ENCODE peak calls at places on chromosomes 4 and X, in four cellular contexts. U is heart right ventricle, A is cardiac muscle cell, E is SJSA1. C is an unnamed sample.

GRCh38 chr4:2643555-2643954 is 107.1 kb downstream of the FAM193A start:
- DNase-seq in A (no peak), U (no peak), E (no peak), C (no peak)

GRCh38 chrX:70979136-70979762 is 48.4 kb upstream of the SLC7A3 start:
- DNase-seq in U (no peak), A (peak; percentile 39), E (peak; percentile 20), C (no peak)

GRCh38 chr4:146330392-146330791 is 116.1 kb downstream of the REELD1 start:
- DNase-seq in U (no peak), A (no peak), E (peak; percentile 33), C (no peak)

GRCh38 chrX:49041683-49042529 is 1.3 kb downstream of the TFE3 start:
- DNase-seq in A (no peak), E (peak; percentile 77), U (peak; percentile 13), C (no peak)

GRCh38 chr4:174702974-174703478 is 126.0 kb downstream of the GLRA3 start:
- DNase-seq in U (no peak), A (no peak), E (no peak), C (no peak)

GRCh38 chrX:109440475-109440874 is 41.4 kb downstream of the GUCY2F start:
- DNase-seq in E (no peak), A (no peak), U (no peak), C (no peak)

GRCh38 chrX:42519666-42520231 is 258.2 kb downstream of the PPP1R2C start:
- DNase-seq in E (peak; percentile 9), U (no peak), A (no peak), C (no peak)

GRCh38 chrX:14591976-14592375 is 62.6 kb downstream of the GLRA2 start:
- DNase-seq in A (no peak), U (no peak), E (no peak), C (no peak)

GRCh38 chrX:499870-500364 is 113.2 kb upstream of the PPP2R3B start:
- DNase-seq in U (no peak), A (no peak), E (no peak), C (no peak)

GRCh38 chr4:102823897-102824296 is 3.5 kb downstream of the UBE2D3 start:
- DNase-seq in E (no peak), U (no peak), A (no peak), C (no peak)

GRCh38 chr4:102824398-102824797 is 3.0 kb downstream of the UBE2D3 start:
- DNase-seq in E (peak; percentile 22), U (no peak), A (no peak), C (no peak)

GRCh38 chr4:102825261-102826071 is 1.9 kb downstream of the UBE2D3 start:
- DNase-seq in U (peak; percentile 47), E (peak; percentile 67), A (peak; percentile 55), C (peak; percentile 28)

GRCh38 chr4:102826105-102826889 is 1.1 kb downstream of the UBE2D3 start:
- DNase-seq in U (no peak), A (no peak), E (no peak), C (no peak)

GRCh38 chr4:102823464-102823863 is 3.9 kb downstream of the UBE2D3 start:
- DNase-seq in E (no peak), A (no peak), U (no peak), C (no peak)
- H3K4me3 ChIP-seq in E (no peak overlapping the region), A (peak overlapping the region; percentile 89), U (peak overlapping the region; percentile 71), C (peak overlapping the region; percentile 98)

GRCh38 chrX:112868586-112868985 is 28.0 kb upstream of the AMOT start:
- DNase-seq in E (no peak), A (no peak), U (no peak), C (no peak)

GRCh38 chrX:112866175-112866574 is 25.5 kb upstream of the AMOT start:
- DNase-seq in U (no peak), A (no peak), E (no peak), C (no peak)

GRCh38 chrX:112867570-112867969 is 26.9 kb upstream of the AMOT start:
- DNase-seq in A (no peak), E (no peak), U (no peak), C (no peak)

GRCh38 chrX:112865464-112866025 is 24.9 kb upstream of the AMOT start:
- DNase-seq in E (no peak), A (no peak), U (no peak), C (no peak)

DNA sequence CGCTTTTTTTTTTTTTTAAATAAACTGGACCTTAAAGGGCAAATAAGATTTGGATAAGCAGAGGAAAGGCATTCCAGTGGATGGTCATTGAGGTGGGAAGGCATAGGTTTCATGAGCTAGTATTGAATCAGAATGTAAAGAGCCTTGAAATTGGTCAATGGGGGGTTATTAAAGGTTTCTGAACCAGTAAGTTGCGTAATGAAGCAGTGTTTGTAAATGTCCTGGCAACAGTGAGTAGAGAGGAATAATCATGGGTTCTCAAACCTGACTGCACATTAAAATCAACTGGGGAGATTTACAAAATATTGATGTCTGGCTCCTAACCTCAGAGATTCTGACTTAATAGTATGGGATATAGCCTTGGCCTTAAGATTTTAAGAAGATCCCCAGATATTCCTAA is 23.2 kb upstream of the AMOT start:
- DNase-seq in U (no peak), A (no peak), E (no peak), C (no peak)
- H3K27me3 ChIP-seq in U (no peaks in the 10 kb centered on the region), A (no peaks in the 10 kb centered on the region), E (no peaks in the 10 kb centered on the region), C (no peaks in the 10 kb centered on the region)

DNA sequence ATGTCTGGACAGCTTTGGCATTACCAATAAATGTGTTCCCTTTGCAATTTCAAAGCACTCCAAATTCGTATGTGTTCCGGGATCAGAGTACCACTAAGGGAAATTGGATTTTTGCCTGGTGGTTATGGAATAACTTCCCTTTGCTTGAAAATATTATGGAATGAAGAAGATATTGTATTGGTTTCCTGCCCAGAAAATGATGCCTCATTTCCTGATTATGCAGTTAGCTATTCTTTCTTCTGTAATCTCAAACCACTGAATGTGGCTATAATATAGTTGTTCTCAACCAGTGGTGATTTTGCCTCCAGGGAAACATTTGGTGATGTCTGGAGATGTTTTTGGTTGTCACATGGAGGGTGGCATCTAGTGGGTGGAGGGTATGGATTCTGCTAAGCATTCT is 142.9 kb downstream of the PCDH7 start:
- DNase-seq in U (no peak), E (no peak), A (no peak), C (no peak)
- H3K4me3 ChIP-seq in U (no peak overlapping the region), E (no peak overlapping the region), A (no peak overlapping the region), C (no peak overlapping the region)

GRCh38 chr4:1000686-1001260 is 7.6 kb upstream of the SLC26A1 start:
- DNase-seq in A (no peak), E (no peak), U (no peak), C (no peak)

GRCh38 chr4:1002631-1003251 is 8.7 kb upstream of the FGFRL1 start:
- DNase-seq in E (no peak), A (no peak), U (no peak), C (no peak)

GRCh38 chr4:1002131-1002630 is 9.0 kb upstream of the SLC26A1 start:
- DNase-seq in U (no peak), A (no peak), E (no peak), C (peak; percentile 51)

GRCh38 chr4:999863-1000425 is 6.7 kb upstream of the SLC26A1 start:
- DNase-seq in A (no peak), E (no peak), U (no peak), C (no peak)

DNA sequence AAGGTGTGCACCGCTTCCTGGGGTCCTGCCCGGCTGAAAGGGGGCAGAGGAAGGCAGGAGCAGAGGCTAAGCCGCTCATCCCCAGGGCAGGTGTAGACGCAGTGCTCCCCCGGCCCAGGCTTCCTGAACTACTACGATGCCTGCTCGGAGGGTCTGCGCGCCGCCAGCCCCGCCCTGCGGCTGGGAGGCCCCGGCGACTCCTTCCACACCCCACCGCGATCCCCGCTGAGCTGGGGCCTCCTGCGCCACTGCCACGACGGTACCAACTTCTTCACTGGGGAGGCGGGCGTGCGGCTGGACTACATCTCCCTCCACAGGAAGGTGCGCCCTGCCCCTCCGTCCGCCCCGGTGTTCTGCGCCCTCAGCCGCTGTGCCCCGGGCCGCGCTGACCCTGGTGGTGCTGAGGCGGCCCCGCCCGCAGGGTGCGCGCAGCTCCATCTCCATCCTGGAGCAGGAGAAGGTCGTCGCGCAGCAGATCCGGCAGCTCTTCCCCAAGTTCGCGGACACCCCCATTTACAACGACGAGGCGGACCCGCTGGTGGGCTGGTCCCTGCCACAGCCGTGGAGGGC is 8.4 kb upstream of the SLC26A1 start:
- DNase-seq in U (no peak), A (no peak), E (no peak), C (no peak)
- H3K27me3 ChIP-seq in U (peaks cover 88% of the 10 kb centered on the region), A (peaks cover 98% of the 10 kb centered on the region), E (peaks cover 18% of the 10 kb centered on the region), C (peaks cover 96% of the 10 kb centered on the region)

DNA sequence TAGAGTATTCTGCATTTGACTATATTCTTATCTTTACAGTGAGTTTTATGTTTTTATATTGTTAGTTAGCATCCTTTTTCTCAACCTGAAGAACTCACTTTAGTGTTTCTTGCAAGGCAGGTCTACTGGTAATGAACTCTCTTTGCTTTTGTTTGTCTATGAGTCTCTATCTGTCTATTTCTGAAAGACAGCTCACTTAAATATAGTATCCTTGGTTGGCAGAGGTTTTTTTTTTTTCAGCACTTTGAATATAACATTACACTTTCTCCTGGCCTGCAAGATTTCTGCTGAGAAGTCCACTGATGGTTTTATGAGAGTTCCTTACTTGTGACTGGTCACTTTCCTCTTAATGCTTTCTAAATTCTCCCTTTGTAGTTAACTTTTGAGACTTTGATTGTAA is 32.8 kb upstream of the C4orf54 start:
- DNase-seq in U (no peak), E (no peak), A (no peak), C (no peak)
- H3K4me3 ChIP-seq in U (no peak overlapping the region), E (no peak overlapping the region), A (no peak overlapping the region), C (no peak overlapping the region)

GRCh38 chr4:31237242-31237641 is 517.1 kb downstream of the PCDH7 start:
- DNase-seq in U (no peak), E (no peak), A (no peak), C (no peak)
- H3K27me3 ChIP-seq in U (no peaks in the 10 kb centered on the region), E (no peaks in the 10 kb centered on the region), A (no peaks in the 10 kb centered on the region), C (no peaks in the 10 kb centered on the region)

DNA sequence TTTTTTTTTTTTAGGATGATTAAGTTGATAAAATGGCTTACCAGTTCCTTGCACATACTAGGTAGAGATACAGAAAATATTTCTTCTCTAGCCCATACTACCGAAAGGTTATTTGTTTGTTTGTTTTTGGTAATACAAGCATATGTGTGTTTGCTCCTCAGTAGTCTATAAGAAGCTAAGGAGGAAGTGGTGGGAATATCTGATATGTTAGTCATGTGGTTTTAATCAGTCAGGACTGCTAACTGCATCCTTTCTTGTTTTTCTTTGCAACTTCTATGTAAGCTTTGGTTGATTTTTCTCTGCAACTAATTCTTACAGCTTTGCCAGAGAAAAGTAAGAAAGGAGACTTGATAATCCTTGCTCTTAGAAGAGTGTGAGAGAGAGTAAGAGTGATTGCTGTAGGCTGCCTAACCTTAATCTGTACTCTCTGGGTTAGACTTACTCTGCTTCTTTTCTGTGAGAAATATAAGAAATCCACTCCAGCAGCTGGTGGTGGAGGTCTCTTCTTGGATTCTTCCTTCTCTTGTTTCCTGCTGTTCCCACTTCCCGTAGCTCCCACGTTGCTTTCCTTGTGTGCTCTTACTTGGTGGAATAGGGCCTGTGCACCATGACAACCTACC is 28.3 kb downstream of the SEPTIN11 start:
- DNase-seq in U (no peak), A (no peak), E (peak; percentile 85), C (no peak)
- H3K4me3 ChIP-seq in U (no peak overlapping the region), A (no peak overlapping the region), E (no peak overlapping the region), C (no peak overlapping the region)

GRCh38 chrX:152061557-152061956 is 76.8 kb downstream of the MAGEA10 start:
- DNase-seq in U (no peak), A (no peak), E (no peak), C (no peak)
- H3K27me3 ChIP-seq in U (no peaks in the 10 kb centered on the region), A (no peaks in the 10 kb centered on the region), E (no peaks in the 10 kb centered on the region), C (no peaks in the 10 kb centered on the region)

C was measured in transverse colon.